ENCODE peak calls at places on chromosomes 5 and 9, in four cellular contexts. F is HCT116, D is left lung, G is tibial artery. L is an unnamed sample.
A peak's percentile ranks its signal among the peaks of the same experiment; 100 is the strongest.

GRCh38 chr9:95124582-95125359 is 192.7 kb downstream of the FANCC start:
- DNase-seq in G (no peak), D (no peak), F (no peak), L (no peak)

GRCh38 chr9:30967484-30967883 is 1417.0 kb upstream of the ACO1 start:
- DNase-seq in F (peak; percentile 3), D (no peak), G (no peak), L (no peak)

GRCh38 chr5:14742427-14743010 is 78.0 kb downstream of the OTULIN start:
- DNase-seq in G (no peak), D (no peak), F (no peak), L (no peak)

GRCh38 chr5:110064593-110065268 is 375.0 kb downstream of the MAN2A1 start:
- DNase-seq in D (no peak), F (no peak), G (no peak), L (no peak)

GRCh38 chr5:32206053-32206452 is 31.9 kb upstream of the GOLPH3 start:
- DNase-seq in D (no peak), F (no peak), G (no peak), L (no peak)

GRCh38 chr9:5718296-5719032 is 89.6 kb downstream of the RIC1 start:
- DNase-seq in F (no peak), G (no peak), D (no peak), L (no peak)

GRCh38 chr5:109006129-109006528 is 258.4 kb downstream of the FER start:
- DNase-seq in G (no peak), D (no peak), F (no peak), L (no peak)

GRCh38 chr5:26856238-26856637 is 182.1 kb downstream of the CDH9 start:
- DNase-seq in F (no peak), G (no peak), D (no peak), L (no peak)

GRCh38 chr9:764105-764524 is 77.4 kb upstream of the DMRT1 start:
- DNase-seq in G (peak; percentile 60), D (no peak), F (peak; percentile 90), L (no peak)

GRCh38 chr9:99866398-99866797 is 40.1 kb upstream of the STX17 start:
- DNase-seq in G (no peak), D (no peak), F (no peak), L (no peak)

GRCh38 chr9:96327694-96328352 is 25.8 kb upstream of the HSD17B3 start:
- DNase-seq in F (no peak), D (no peak), G (peak; percentile 59), L (no peak)

DNA sequence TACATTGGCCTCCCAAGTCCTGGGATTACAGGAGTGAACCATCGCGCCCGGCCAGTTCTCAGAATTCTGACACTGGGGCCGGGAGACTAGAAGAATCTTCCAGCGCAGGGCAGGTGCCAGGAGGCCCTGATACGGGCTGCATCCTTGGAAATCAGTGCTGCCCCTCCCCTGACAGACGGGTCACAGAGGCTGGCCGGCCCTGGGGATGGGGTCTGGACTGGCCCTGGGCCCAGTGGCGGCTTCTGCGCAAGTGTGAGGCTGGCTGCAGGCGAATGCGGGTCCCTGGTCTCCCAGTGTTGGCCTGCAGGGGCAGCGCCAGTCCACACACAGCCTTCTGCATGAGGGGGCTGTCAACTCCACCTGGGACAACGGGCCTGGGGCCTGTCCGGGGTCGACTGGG is 831 bp upstream of the TBC1D9B start:
- DNase-seq in F (no peak), D (no peak), G (no peak), L (no peak)
- TF ChIP-seq CTCF in F (no peak), D (no peak), G (no peak), L (peak; percentile 30)

GRCh38 chr9:81389569-81389993 is 299.8 kb downstream of the TLE1 start:
- DNase-seq in D (no peak), F (peak; percentile 22), G (peak; percentile 58), L (no peak)
- TF ChIP-seq CTCF in D (no peak), F (no peak), G (no peak), L (no peak)

GRCh38 chr9:101172671-101173070 is 144.1 kb downstream of the PLPPR1 start:
- DNase-seq in F (no peak), D (no peak), G (no peak), L (no peak)

GRCh38 chr9:101173907-101174306 is 145.4 kb downstream of the PLPPR1 start:
- DNase-seq in G (no peak), F (no peak), D (no peak), L (no peak)

DNA sequence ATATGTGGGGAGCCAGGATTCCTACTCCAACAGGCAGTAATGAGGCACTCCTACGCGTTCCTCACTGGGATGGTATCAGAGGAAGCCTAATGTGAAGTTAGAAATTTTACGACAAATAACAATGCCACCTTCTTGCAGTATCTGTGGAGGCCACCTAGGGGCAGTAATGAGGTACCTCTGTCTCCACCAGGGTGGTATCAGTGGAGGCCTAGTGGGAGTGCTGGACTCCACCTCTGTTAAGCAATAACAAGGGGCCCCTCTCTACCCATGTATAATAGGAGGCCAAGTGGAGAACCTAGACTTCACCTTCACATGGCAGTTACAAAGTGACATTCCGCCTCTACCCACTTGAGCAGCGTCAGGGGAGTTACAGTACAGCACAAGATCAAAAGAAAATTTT is 147.9 kb downstream of the PLPPR1 start:
- DNase-seq in G (no peak), F (peak; percentile 10), D (no peak), L (no peak)
- TF ChIP-seq CTCF in G (no peak), F (peak; percentile 56), D (no peak), L (peak; percentile 15)

DNA sequence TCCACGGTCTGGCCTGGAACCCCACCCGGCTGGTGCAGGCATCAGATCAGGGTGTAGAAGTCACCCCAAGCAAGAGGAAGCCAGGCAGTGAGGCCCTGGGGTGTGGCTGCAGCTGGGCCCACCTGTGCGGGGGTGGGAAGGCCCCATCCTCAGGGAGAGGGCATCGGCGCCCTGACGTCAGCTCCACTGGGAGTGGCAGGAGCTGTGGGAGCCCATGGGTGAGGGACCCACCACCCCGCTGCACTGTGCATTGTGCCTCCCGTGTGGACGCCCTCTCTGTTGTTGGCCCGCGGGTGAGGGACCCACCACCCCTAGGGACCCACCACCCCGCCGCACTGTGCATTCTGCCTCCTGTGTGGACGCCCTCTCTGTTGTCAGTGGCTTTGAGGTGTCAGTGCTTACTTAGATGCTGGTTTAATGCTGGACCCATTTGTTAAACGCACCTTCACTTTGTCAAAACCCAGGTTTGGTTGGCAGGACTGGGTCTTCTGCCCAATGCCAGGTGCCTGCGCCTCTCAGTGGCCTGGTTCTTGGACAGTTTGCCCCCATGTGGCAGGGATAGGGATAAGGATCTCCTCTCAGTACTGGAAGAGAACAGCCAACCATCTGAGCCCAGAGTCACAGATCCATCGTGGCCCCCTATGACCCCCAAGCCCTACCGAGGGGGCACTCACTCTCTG is 6.9 kb upstream of the EXOC3 start:
- DNase-seq in D (no peak), F (no peak), G (peak; percentile 13), L (peak; percentile 45)
- TF ChIP-seq CTCF in D (peak; percentile 18), F (peak; percentile 41), G (no peak), L (no peak)

DNA sequence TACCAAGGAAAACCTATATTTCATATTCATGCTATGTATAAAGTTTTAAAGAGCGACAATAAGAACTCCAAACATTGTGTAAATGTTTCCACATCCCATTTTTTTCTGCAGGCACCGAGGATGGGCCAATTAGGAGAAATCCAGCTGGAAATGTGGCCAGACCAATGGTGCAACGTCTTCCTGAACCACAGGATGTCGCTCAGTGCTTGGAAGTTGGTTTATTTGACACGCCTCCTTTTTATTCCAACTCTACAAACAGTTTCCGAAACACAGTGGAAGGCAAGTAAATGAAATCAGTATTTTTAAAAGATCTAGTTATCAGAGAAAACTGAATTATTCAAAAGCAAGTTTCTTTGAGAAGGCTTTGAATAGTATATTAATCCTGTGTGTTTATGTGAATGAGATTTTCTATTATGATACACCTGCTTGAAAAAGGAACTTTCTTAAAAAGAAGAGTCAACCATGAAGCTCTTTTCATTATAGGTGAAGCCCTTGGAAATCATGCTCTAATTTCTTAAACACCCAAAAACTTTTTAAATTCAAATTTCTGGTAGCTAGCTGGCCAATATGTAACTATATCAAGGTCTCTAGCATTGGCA is 9.1 kb downstream of the TYRP1 start:
- DNase-seq in D (no peak), F (peak; percentile 56), G (peak; percentile 50), L (no peak)
- TF ChIP-seq CTCF in D (peak; percentile 24), F (peak; percentile 59), G (peak; percentile 43), L (no peak)